ENCODE peak calls at places on chromosomes 1 and 21, in five cellular contexts. N is tibial artery, W is K562, S is lung, G is left ventricle myocardium inferior. Y is an unnamed sample.

GRCh38 chr1:55375617-55376258 is 160.6 kb upstream of the USP24 start:
- DNase-seq in N (no peak), W (peak; percentile 65), S (peak; percentile 44), G (no peak), Y (no peak)

GRCh38 chr1:42422672-42423236 is 33.1 kb downstream of the ZMYND12 start:
- DNase-seq in N (no peak), W (no peak), S (no peak), G (no peak), Y (no peak)

GRCh38 chr1:2592672-2593071 is 6.1 kb downstream of the PRXL2B start:
- DNase-seq in N (no peak), W (no peak), S (no peak), G (no peak), Y (peak; percentile 53)

GRCh38 chr1:74180490-74180889 is 17.5 kb downstream of the LRRIQ3 start:
- DNase-seq in N (no peak), W (no peak), S (no peak), G (no peak), Y (no peak)

GRCh38 chr1:25037174-25038074 is 107.3 kb upstream of the RUNX3 start:
- DNase-seq in N (no peak), W (peak; percentile 81), S (no peak), G (no peak), Y (no peak)

GRCh38 chr1:21165076-21165475 is 11.6 kb downstream of the EIF4G3 start:
- DNase-seq in N (no peak), W (no peak), S (no peak), G (no peak), Y (no peak)

GRCh38 chr1:9529190-9529589 is 10.1 kb upstream of the SLC25A33 start:
- DNase-seq in N (no peak), W (no peak), S (no peak), G (no peak), Y (no peak)

GRCh38 chr1:53311909-53312305 is 16.0 kb downstream of the LRP8 start:
- DNase-seq in N (no peak), W (no peak), S (no peak), G (no peak), Y (no peak)

GRCh38 chr1:235304549-235305451 is 23.2 kb downstream of the ARID4B start:
- DNase-seq in N (no peak), W (no peak), S (no peak), G (no peak), Y (no peak)

GRCh38 chr1:85566890-85567289 is 13.7 kb upstream of the CCN1 start:
- DNase-seq in N (no peak), W (no peak), S (no peak), G (no peak), Y (no peak)

GRCh38 chr21:33973268-33973667 is 57.7 kb upstream of the ATP5PO start:
- DNase-seq in N (no peak), W (no peak), S (no peak), G (no peak), Y (no peak)

GRCh38 chr1:154937051-154937987 is 800 bp upstream of the PMVK start:
- DNase-seq in N (peak; percentile 84), W (peak; percentile 90), S (peak; percentile 89), G (peak; percentile 92), Y (peak; percentile 89)
- TF ChIP-seq CTCF in N (peak; percentile 48), W (peak; percentile 30), S (no peak), G (peak; percentile 53), Y (no peak)

GRCh38 chr21:27580276-27580675 is 613.4 kb upstream of the ADAMTS5 start:
- DNase-seq in N (no peak), W (no peak), S (no peak), G (no peak), Y (no peak)
- TF ChIP-seq CTCF in N (no peak), W (no peak), S (no peak), G (no peak), Y (no peak)

GRCh38 chr1:36864182-36865079 is 169.9 kb downstream of the GRIK3 start:
- DNase-seq in N (no peak), W (peak; percentile 77), S (no peak), G (no peak), Y (no peak)
- TF ChIP-seq CTCF in N (no peak), W (peak; percentile 64), S (no peak), G (peak; percentile 22), Y (peak; percentile 58)

GRCh38 chr1:231844986-231845502 is 218.5 kb downstream of the DISC1 start:
- DNase-seq in N (no peak), W (no peak), S (no peak), G (no peak), Y (no peak)
- TF ChIP-seq CTCF in N (no peak), W (no peak), S (no peak), G (no peak), Y (no peak)

DNA sequence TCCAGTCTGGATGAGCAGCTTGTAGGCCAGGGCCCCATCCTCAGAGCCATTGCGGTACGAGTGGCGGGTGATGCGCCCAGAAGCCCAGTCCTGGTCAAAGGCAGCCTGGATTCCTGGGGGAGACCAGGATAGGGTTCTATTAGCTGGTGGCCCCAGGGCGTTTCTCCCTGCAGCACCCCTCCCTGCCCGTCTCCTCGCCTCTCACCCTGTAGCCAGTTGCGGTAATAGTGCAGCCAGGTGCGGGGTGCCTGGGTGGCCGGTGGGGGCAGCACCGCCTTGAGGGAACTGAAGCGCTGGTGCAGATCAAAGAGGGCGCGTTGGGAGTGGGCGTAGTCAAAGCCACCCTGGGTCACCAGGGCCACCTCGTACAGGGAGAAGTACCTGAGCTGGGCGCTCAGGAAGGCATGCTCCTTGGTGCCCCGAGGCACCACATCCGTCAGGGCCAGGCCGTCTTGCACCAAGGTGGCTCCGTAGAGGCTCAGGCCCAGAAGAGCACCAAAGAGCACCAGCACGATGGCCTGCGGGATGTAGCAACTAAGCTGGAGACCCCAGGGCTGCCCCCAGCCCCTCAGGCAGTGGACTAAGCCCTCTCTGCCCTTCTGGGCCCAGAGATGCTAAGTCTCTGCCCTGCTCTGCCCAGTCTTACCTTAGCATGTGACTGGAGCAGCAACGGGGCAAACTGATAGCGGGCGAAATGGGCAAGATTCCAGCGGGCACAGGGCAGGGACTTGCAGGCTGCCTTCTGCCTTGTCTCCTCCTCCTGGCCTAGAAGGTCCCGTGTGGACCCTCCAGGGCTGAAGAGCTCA is 15.7 kb downstream of the PTCH2 start:
- DNase-seq in N (no peak), W (peak; percentile 38), S (no peak), G (no peak), Y (no peak)
- TF ChIP-seq CTCF in N (no peak), W (peak; percentile 39), S (no peak), G (no peak), Y (no peak)

DNA sequence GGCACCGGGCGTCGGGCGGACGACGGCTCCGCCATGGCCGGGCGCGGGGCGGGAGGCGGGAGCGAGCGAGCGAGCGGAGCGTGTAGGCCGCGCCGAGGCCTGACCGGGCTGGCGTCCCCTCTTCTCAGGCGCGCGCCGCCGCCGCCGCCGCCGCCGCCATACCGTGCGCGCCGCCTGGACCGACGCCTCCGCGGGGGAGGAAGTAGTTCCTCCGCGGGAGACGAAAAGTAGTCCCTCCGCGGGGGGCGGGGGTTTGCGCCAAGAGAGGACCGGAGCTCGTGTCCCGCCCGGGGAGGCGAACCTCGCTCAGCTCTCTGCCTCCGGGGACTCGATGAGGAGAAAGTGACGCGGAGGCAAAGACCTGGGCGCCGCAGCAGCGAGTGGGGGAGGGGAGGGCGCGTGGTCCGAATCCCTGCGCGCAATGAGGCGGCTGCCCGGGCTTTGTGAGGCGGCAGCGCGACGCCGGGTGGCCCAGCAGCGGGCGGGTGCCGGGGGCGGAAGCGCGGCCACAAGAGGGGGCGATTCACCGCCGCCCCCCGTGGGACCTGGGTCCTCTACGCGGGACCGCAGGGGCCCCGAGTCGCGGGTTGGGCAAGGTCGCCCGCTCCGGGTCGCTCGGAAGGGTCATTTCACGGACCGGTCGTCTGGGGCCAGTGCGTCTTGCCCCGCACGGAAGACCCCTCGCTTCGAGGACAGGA is at the start of gene BRWD1:
- DNase-seq in N (peak; percentile 66), W (peak; percentile 92), S (peak; percentile 77), G (peak; percentile 87), Y (peak; percentile 75)
- TF ChIP-seq CTCF in N (peak; percentile 25), W (peak; percentile 71), S (no peak), G (peak; percentile 58), Y (peak; percentile 38)

GRCh38 chr21:18370292-18370691 is 33.3 kb downstream of the TMPRSS15 start:
- DNase-seq in N (no peak), W (no peak), S (no peak), G (no peak), Y (no peak)

GRCh38 chr21:18373631-18374030 is 30.0 kb downstream of the TMPRSS15 start:
- DNase-seq in N (no peak), W (no peak), S (no peak), G (no peak), Y (no peak)

GRCh38 chr21:18368193-18368592 is 35.4 kb downstream of the TMPRSS15 start:
- DNase-seq in N (no peak), W (no peak), S (no peak), G (no peak), Y (no peak)

DNA sequence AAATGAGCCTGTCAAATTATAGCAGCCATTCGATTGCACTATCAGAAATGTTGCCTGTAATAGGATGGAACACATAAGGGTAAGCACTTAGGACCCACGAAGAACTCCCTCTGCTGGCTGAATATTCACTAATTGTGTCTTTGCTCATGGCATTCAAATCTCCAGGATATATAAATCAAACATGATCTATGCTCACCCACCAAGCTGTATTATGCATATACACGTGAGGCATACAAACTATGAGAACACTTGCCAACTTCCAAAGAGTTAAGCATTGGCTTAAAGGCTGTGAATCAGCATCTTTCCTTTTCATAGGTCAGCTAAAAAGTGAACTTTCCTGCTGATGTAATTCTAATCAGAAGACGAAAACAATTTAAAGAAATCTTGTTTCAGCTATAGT is 34.5 kb downstream of the TMPRSS15 start:
- DNase-seq in N (no peak), W (no peak), S (no peak), G (no peak), Y (no peak)
- TF ChIP-seq CTCF in N (no peak), W (no peak), S (no peak), G (peak; percentile 31), Y (no peak)

DNA sequence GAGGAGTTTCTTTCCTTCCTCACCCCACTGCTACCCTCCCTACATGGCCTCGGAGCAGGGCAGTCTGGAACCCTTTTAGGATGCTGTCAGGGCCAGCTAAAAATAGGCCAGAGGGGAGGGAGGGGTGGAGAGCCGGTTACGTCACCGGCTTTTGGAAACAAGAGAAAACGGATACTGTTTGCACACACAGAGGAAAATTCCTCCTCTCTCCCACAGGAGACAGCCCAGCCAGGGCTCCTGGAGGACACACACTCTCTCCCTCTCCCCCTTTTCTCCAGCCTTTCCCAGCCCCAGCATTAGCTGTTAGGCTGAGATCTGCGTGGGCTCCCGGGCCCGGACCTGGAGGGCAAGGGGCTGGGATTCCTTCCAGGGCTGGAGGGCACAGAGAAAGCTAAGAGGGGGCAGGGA is 20.0 kb upstream of the ALDH4A1 start:
- DNase-seq in N (peak; percentile 91), W (no peak), S (peak; percentile 69), G (peak; percentile 83), Y (no peak)
- TF ChIP-seq CTCF in N (peak; percentile 60), W (no peak), S (no peak), G (peak; percentile 34), Y (no peak)